ENCODE peak calls at places on chromosomes 4 and X, in seven cellular contexts. One of them, this sample, is unnamed. For H3K4me1, the result is how much of the 10 kb centered on the place peaks cover.

GRCh38 chrX:136183175-136183574 is 35.8 kb downstream of the FHL1 start:
- DNase-seq in CD8-positive, alpha-beta memory T cell: no peak
- DNase-seq in uterus: no peak
- DNase-seq in psoas muscle: no peak
- DNase-seq in mammary epithelial cell: no peak
- DNase-seq in Panc1: no peak
- DNase-seq in adrenal gland: no peak
- DNase-seq in this sample: no peak

GRCh38 chr4:151226004-151226932 is 50.7 kb upstream of the PRSS48 start:
- DNase-seq in Panc1: peak
- DNase-seq in mammary epithelial cell: peak
- DNase-seq in adrenal gland: no peak
- DNase-seq in psoas muscle: no peak
- DNase-seq in uterus: no peak
- DNase-seq in CD8-positive, alpha-beta memory T cell: no peak
- DNase-seq in this sample: no peak

GRCh38 chr4:156784970-156785369 is 186.6 kb downstream of the PDGFC start:
- DNase-seq in mammary epithelial cell: no peak
- DNase-seq in Panc1: no peak
- DNase-seq in adrenal gland: no peak
- DNase-seq in psoas muscle: no peak
- DNase-seq in CD8-positive, alpha-beta memory T cell: no peak
- DNase-seq in uterus: no peak
- DNase-seq in this sample: no peak

GRCh38 chrX:102516314-102516936 is at the start of gene TMSB15A:
- DNase-seq in CD8-positive, alpha-beta memory T cell: peak
- DNase-seq in Panc1: no peak
- DNase-seq in mammary epithelial cell: peak
- DNase-seq in uterus: peak
- DNase-seq in adrenal gland: peak
- DNase-seq in psoas muscle: peak
- DNase-seq in this sample: peak

GRCh38 chr4:55927776-55928437 is 20.8 kb upstream of the CEP135 start:
- DNase-seq in Panc1: no peak
- DNase-seq in CD8-positive, alpha-beta memory T cell: no peak
- DNase-seq in adrenal gland: no peak
- DNase-seq in uterus: no peak
- DNase-seq in psoas muscle: no peak
- DNase-seq in mammary epithelial cell: no peak
- DNase-seq in this sample: no peak

GRCh38 chrX:128460835-128461234 is 408.6 kb upstream of the ACTRT1 start:
- DNase-seq in psoas muscle: no peak
- DNase-seq in adrenal gland: no peak
- DNase-seq in mammary epithelial cell: no peak
- DNase-seq in Panc1: peak
- DNase-seq in uterus: no peak
- DNase-seq in CD8-positive, alpha-beta memory T cell: no peak
- DNase-seq in this sample: no peak

GRCh38 chr4:93467484-93468155 is 360.9 kb upstream of the ATOH1 start:
- DNase-seq in uterus: no peak
- DNase-seq in psoas muscle: no peak
- DNase-seq in mammary epithelial cell: no peak
- DNase-seq in CD8-positive, alpha-beta memory T cell: no peak
- DNase-seq in adrenal gland: no peak
- DNase-seq in Panc1: no peak
- DNase-seq in this sample: no peak

GRCh38 chrX:94058728-94059382 is 384.8 kb downstream of the FAM133A start:
- DNase-seq in uterus: no peak
- DNase-seq in CD8-positive, alpha-beta memory T cell: no peak
- DNase-seq in mammary epithelial cell: peak
- DNase-seq in Panc1: no peak
- DNase-seq in psoas muscle: no peak
- DNase-seq in adrenal gland: peak
- DNase-seq in this sample: peak

GRCh38 chr4:46329118-46329976 is 60.6 kb downstream of the GABRA2 start:
- DNase-seq in adrenal gland: peak
- DNase-seq in psoas muscle: no peak
- DNase-seq in Panc1: peak
- DNase-seq in CD8-positive, alpha-beta memory T cell: no peak
- DNase-seq in uterus: no peak
- DNase-seq in mammary epithelial cell: peak
- DNase-seq in this sample: peak

GRCh38 chrX:150731795-150732194 is 38.6 kb downstream of the MTMR1 start:
- DNase-seq in psoas muscle: no peak
- DNase-seq in Panc1: no peak
- DNase-seq in CD8-positive, alpha-beta memory T cell: no peak
- DNase-seq in mammary epithelial cell: peak
- DNase-seq in uterus: no peak
- DNase-seq in adrenal gland: no peak
- DNase-seq in this sample: no peak

GRCh38 chr4:48228887-48229462 is 40.7 kb downstream of the TEC start:
- DNase-seq in psoas muscle: no peak
- DNase-seq in adrenal gland: peak
- DNase-seq in uterus: no peak
- DNase-seq in Panc1: no peak
- DNase-seq in CD8-positive, alpha-beta memory T cell: no peak
- DNase-seq in mammary epithelial cell: no peak
- DNase-seq in this sample: no peak

GRCh38 chrX:133670394-133670793 is 255.1 kb upstream of the GPC4 start:
- DNase-seq in adrenal gland: peak
- DNase-seq in Panc1: peak
- DNase-seq in psoas muscle: no peak
- DNase-seq in CD8-positive, alpha-beta memory T cell: no peak
- DNase-seq in mammary epithelial cell: peak
- DNase-seq in uterus: peak
- DNase-seq in this sample: no peak

GRCh38 chr4:6955261-6955911 is 45.8 kb downstream of the TBC1D14 start:
- DNase-seq in Panc1: no peak
- DNase-seq in psoas muscle: peak
- DNase-seq in mammary epithelial cell: peak
- DNase-seq in uterus: no peak
- DNase-seq in adrenal gland: no peak
- DNase-seq in CD8-positive, alpha-beta memory T cell: no peak
- DNase-seq in this sample: peak

GRCh38 chr4:184216436-184217004 is 1.2 kb downstream of the ENPP6 start:
- DNase-seq in mammary epithelial cell: no peak
- DNase-seq in adrenal gland: no peak
- DNase-seq in uterus: no peak
- DNase-seq in Panc1: no peak
- DNase-seq in psoas muscle: no peak
- DNase-seq in CD8-positive, alpha-beta memory T cell: no peak
- DNase-seq in this sample: no peak

GRCh38 chrX:31423575-31424284 is 351.9 kb upstream of the FTHL17 start:
- DNase-seq in uterus: peak
- DNase-seq in adrenal gland: peak
- DNase-seq in CD8-positive, alpha-beta memory T cell: no peak
- DNase-seq in mammary epithelial cell: peak
- DNase-seq in Panc1: no peak
- DNase-seq in psoas muscle: no peak
- DNase-seq in this sample: no peak

GRCh38 chr4:100786481-100786880 is 268.7 kb upstream of the EMCN start:
- DNase-seq in psoas muscle: no peak
- DNase-seq in mammary epithelial cell: no peak
- DNase-seq in uterus: peak
- DNase-seq in CD8-positive, alpha-beta memory T cell: no peak
- DNase-seq in adrenal gland: no peak
- DNase-seq in Panc1: no peak
- DNase-seq in this sample: no peak

GRCh38 chrX:8868070-8868795 is 67.0 kb upstream of the FAM9A start:
- DNase-seq in mammary epithelial cell: peak
- DNase-seq in uterus: peak
- DNase-seq in CD8-positive, alpha-beta memory T cell: no peak
- DNase-seq in adrenal gland: no peak
- DNase-seq in Panc1: no peak
- DNase-seq in psoas muscle: no peak
- DNase-seq in this sample: no peak

GRCh38 chrX:77426811-77427210 is 20.4 kb upstream of the FGF16 start:
- DNase-seq in uterus: no peak
- DNase-seq in adrenal gland: no peak
- DNase-seq in CD8-positive, alpha-beta memory T cell: no peak
- DNase-seq in psoas muscle: no peak
- DNase-seq in Panc1: no peak
- DNase-seq in mammary epithelial cell: peak
- DNase-seq in this sample: no peak

GRCh38 chr4:74516321-74516720 is 71.4 kb downstream of the AREG start:
- DNase-seq in Panc1: no peak
- DNase-seq in mammary epithelial cell: peak
- DNase-seq in uterus: no peak
- DNase-seq in CD8-positive, alpha-beta memory T cell: no peak
- DNase-seq in psoas muscle: no peak
- DNase-seq in adrenal gland: no peak
- DNase-seq in this sample: no peak

GRCh38 chr4:180558427-180558826 is 1684.8 kb upstream of the TENM3 start:
- DNase-seq in psoas muscle: no peak
- DNase-seq in mammary epithelial cell: no peak
- DNase-seq in uterus: no peak
- DNase-seq in CD8-positive, alpha-beta memory T cell: no peak
- DNase-seq in Panc1: no peak
- DNase-seq in adrenal gland: no peak
- DNase-seq in this sample: no peak

GRCh38 chrX:14916017-14916674 is 42.9 kb downstream of the MOSPD2 start:
- DNase-seq in adrenal gland: peak
- DNase-seq in psoas muscle: no peak
- DNase-seq in uterus: no peak
- DNase-seq in Panc1: no peak
- DNase-seq in CD8-positive, alpha-beta memory T cell: no peak
- DNase-seq in mammary epithelial cell: peak
- DNase-seq in this sample: no peak

GRCh38 chr4:8185280-8185679 is 13.8 kb upstream of the SH3TC1 start:
- DNase-seq in adrenal gland: no peak
- DNase-seq in Panc1: no peak
- DNase-seq in CD8-positive, alpha-beta memory T cell: no peak
- DNase-seq in psoas muscle: no peak
- DNase-seq in mammary epithelial cell: peak
- DNase-seq in uterus: no peak
- DNase-seq in this sample: no peak
- H3K4me1 ChIP-seq in adrenal gland: under half
- H3K4me1 ChIP-seq in Panc1: under half
- H3K4me1 ChIP-seq in CD8-positive, alpha-beta memory T cell: under half
- H3K4me1 ChIP-seq in psoas muscle: under half
- H3K4me1 ChIP-seq in mammary epithelial cell: half or more
- H3K4me1 ChIP-seq in uterus: under half
- H3K4me1 ChIP-seq in this sample: under half

GRCh38 chr4:157895205-157895604 is 277.6 kb downstream of the GASK1B start:
- DNase-seq in adrenal gland: no peak
- DNase-seq in Panc1: no peak
- DNase-seq in mammary epithelial cell: no peak
- DNase-seq in uterus: no peak
- DNase-seq in psoas muscle: no peak
- DNase-seq in CD8-positive, alpha-beta memory T cell: no peak
- DNase-seq in this sample: no peak
- H3K4me1 ChIP-seq in adrenal gland: under half
- H3K4me1 ChIP-seq in Panc1: under half
- H3K4me1 ChIP-seq in mammary epithelial cell: under half
- H3K4me1 ChIP-seq in uterus: under half
- H3K4me1 ChIP-seq in psoas muscle: under half
- H3K4me1 ChIP-seq in CD8-positive, alpha-beta memory T cell: under half
- H3K4me1 ChIP-seq in this sample: under half

DNA sequence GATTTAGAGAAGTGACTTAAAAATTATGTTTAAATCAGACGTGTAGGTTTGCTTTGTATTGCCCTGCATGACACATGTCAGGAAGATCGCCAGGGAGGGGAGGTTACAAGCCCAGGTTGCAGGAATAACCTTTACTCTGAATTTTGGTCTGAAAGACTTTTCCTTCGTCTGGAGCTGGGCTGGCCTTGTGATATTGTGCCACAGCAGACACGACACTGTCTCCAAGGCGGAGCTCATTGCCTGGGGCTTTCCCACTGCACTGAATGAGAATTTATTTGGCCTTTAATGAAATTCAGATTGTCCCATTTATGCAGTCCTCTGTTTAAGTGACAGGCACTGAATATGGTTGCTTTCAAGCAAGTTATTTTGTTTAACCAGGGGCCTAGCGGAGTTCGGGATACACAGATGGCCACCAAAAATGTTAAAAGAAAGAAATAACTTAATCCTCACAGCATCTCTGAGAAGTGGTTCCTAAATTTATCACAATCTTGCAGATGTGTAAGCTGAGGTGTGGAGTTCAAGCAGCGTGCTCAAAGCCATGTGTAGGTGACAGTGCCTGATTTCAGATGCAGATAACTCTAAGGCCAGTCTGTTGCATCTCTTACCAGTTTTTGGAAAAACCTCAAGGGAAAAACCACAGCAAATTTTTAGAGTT is 45.2 kb downstream of the RHOH start:
- DNase-seq in uterus: no peak
- DNase-seq in adrenal gland: no peak
- DNase-seq in mammary epithelial cell: no peak
- DNase-seq in Panc1: no peak
- DNase-seq in psoas muscle: no peak
- DNase-seq in CD8-positive, alpha-beta memory T cell: peak
- DNase-seq in this sample: no peak
- H3K4me1 ChIP-seq in uterus: under half
- H3K4me1 ChIP-seq in adrenal gland: under half
- H3K4me1 ChIP-seq in mammary epithelial cell: under half
- H3K4me1 ChIP-seq in Panc1: under half
- H3K4me1 ChIP-seq in psoas muscle: under half
- H3K4me1 ChIP-seq in CD8-positive, alpha-beta memory T cell: half or more
- H3K4me1 ChIP-seq in this sample: under half

GRCh38 chr4:139763668-139764067 is 98.0 kb downstream of the MGST2 start:
- DNase-seq in psoas muscle: no peak
- DNase-seq in CD8-positive, alpha-beta memory T cell: no peak
- DNase-seq in mammary epithelial cell: no peak
- DNase-seq in adrenal gland: no peak
- DNase-seq in uterus: no peak
- DNase-seq in Panc1: no peak
- DNase-seq in this sample: no peak

GRCh38 chr4:139763205-139763604 is 97.6 kb downstream of the MGST2 start:
- DNase-seq in uterus: no peak
- DNase-seq in CD8-positive, alpha-beta memory T cell: no peak
- DNase-seq in adrenal gland: no peak
- DNase-seq in mammary epithelial cell: no peak
- DNase-seq in psoas muscle: no peak
- DNase-seq in Panc1: no peak
- DNase-seq in this sample: no peak

GRCh38 chr4:139761461-139761860 is 95.8 kb downstream of the MGST2 start:
- DNase-seq in mammary epithelial cell: peak
- DNase-seq in Panc1: no peak
- DNase-seq in uterus: no peak
- DNase-seq in CD8-positive, alpha-beta memory T cell: no peak
- DNase-seq in psoas muscle: no peak
- DNase-seq in adrenal gland: no peak
- DNase-seq in this sample: no peak

GRCh38 chr4:139764192-139764591 is 98.6 kb downstream of the MGST2 start:
- DNase-seq in CD8-positive, alpha-beta memory T cell: no peak
- DNase-seq in uterus: no peak
- DNase-seq in mammary epithelial cell: no peak
- DNase-seq in Panc1: no peak
- DNase-seq in adrenal gland: no peak
- DNase-seq in psoas muscle: no peak
- DNase-seq in this sample: no peak

DNA sequence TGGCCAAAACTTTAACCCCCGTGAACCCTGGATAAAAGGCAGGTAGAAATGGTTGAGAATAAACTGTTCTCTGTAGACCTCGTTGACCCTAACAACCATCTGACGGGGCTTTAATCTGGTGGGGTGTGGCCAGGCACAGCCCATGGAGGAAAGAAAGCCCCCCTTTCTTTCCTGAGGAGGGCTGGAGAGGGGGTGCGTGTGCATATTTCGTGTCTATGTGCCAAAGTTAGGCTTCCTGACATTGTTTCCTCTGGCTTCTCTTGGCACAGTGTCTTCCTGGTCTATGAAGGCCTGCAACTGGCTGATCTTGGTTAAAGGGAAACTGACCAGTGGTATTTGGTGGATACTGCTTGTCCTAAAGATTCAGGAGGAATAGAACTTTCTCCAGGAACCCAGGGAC is 97.1 kb downstream of the MGST2 start:
- DNase-seq in mammary epithelial cell: no peak
- DNase-seq in adrenal gland: no peak
- DNase-seq in CD8-positive, alpha-beta memory T cell: no peak
- DNase-seq in uterus: peak
- DNase-seq in Panc1: no peak
- DNase-seq in psoas muscle: no peak
- DNase-seq in this sample: no peak
- H3K4me1 ChIP-seq in mammary epithelial cell: under half
- H3K4me1 ChIP-seq in adrenal gland: under half
- H3K4me1 ChIP-seq in CD8-positive, alpha-beta memory T cell: under half
- H3K4me1 ChIP-seq in uterus: under half
- H3K4me1 ChIP-seq in Panc1: under half
- H3K4me1 ChIP-seq in psoas muscle: half or more
- H3K4me1 ChIP-seq in this sample: under half

This sample was measured in mucosa of descending colon.